ENCODE peak calls at places on chromosomes 2 and 18, in five cellular contexts. G, Q, T, F and L are unnamed samples. For H3K27me3 and H3K9me3, the result is how much of the 10 kb centered on the place peaks cover.

GRCh38 chr2:26612522-26613240 is 28.5 kb downstream of the CIB4 start:
- DNase-seq in G (no peak), Q (no peak), T (no peak), F (no peak), L (peak)

GRCh38 chr2:45458909-45459563 is 152.0 kb downstream of the SRBD1 start:
- DNase-seq in G (no peak), Q (no peak), T (no peak), F (peak), L (peak)

GRCh38 chr2:151651274-151651673 is 83.0 kb downstream of the NEB start:
- DNase-seq in G (no peak), Q (no peak), T (no peak), F (no peak), L (no peak)

GRCh38 chr18:37391698-37392548 is 173.7 kb downstream of the CELF4 start:
- DNase-seq in G (no peak), Q (no peak), T (no peak), F (no peak), L (peak)

GRCh38 chr2:160968183-160968582 is 192.0 kb upstream of the TANK start:
- DNase-seq in G (no peak), Q (no peak), T (no peak), F (no peak), L (no peak)

GRCh38 chr18:28114472-28114871 is 62.5 kb downstream of the CDH2 start:
- DNase-seq in G (no peak), Q (no peak), T (no peak), F (no peak), L (no peak)

GRCh38 chr2:226671177-226671676 is 128.4 kb downstream of the IRS1 start:
- DNase-seq in G (no peak), Q (no peak), T (peak), F (no peak), L (no peak)

GRCh38 chr18:23964282-23965238 is 50.0 kb upstream of the TTC39C start:
- DNase-seq in G (no peak), Q (peak), T (no peak), F (no peak), L (no peak)

GRCh38 chr2:24886640-24887324 is 33.3 kb downstream of the ADCY3 start:
- DNase-seq in G (no peak), Q (no peak), T (no peak), F (no peak), L (no peak)

GRCh38 chr2:58448065-58448507 is 207.0 kb upstream of the FANCL start:
- DNase-seq in G (peak), Q (no peak), T (peak), F (peak), L (no peak)

GRCh38 chr2:64634338-64635267 is 19.1 kb downstream of the SERTAD2 start:
- DNase-seq in G (no peak), Q (no peak), T (no peak), F (peak), L (no peak)

GRCh38 chr2:104056451-104056850 is 797.5 kb upstream of the POU3F3 start:
- DNase-seq in G (no peak), Q (no peak), T (no peak), F (no peak), L (no peak)

DNA sequence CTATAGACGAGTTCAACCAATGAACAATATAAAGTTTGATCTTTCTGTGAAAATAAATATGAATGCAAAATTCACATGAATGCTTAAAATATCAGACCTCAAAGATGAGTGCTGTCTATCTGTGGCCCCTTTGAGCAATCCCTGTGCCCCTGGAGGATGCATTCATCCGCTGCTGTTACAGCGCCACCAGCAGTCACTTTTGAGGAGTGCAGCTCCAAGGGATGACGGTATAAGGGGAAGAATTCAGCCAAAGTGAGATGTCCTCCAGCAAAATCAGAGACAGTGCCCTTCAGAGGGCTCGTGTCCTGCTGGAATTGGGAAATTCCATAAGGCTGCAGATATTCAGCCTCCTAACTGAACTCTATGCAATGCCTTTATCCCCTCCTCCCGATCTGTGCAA is 12.0 kb upstream of the CHRNA1 start:
- DNase-seq in G (no peak), Q (no peak), T (no peak), F (no peak), L (no peak)
- TF ChIP-seq CTCF in G (no peak), Q (peak), T (peak), F (no peak), L (no peak)

GRCh38 chr2:240823449-240824336 is 3.7 kb upstream of the KIF1A start:
- DNase-seq in G (no peak), Q (no peak), T (no peak), F (no peak), L (no peak)
- H3K27me3 ChIP-seq in G (under half), Q (under half), T (half or more), F (under half), L (under half)

GRCh38 chr2:94964193-94964592 is 61.3 kb upstream of the MAL start:
- DNase-seq in G (no peak), Q (no peak), T (no peak), F (no peak), L (no peak)
- H3K9me3 ChIP-seq in G (under half), Q (under half), T (under half), F (under half), L (under half)

DNA sequence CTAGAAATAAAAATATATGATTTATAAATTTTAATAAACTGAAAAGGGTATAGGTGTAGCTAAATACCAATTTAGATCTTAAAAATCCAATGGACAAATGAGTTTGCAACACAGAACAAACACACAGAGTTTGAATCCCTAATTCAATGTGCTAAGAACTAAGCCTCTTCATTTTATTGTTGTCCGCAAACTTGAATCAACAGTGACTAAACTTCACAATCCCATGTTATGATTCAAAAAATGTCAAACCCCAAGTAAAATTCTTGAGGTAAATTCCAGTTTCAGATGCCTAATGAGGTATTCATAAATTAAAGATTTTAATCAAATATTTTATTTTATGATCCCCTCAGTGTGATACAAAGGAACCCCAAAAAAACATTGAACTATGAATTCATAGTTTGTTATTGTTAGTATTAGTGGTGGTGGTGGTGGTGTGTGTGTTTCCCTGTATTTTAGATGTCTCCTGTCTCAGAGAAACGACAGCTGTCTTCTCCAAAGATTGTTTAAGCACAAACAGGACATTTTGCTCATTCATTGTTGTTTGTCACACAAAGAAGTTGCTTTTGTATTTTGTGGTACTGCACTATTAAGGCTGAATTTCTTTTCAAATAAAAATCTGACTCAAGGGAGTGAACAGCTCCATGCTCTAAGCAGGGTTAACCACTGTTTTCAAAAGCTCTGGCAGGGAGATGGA is 259.8 kb downstream of the OSR1 start:
- DNase-seq in G (no peak), Q (no peak), T (no peak), F (no peak), L (no peak)
- TF ChIP-seq CTCF in G (no peak), Q (no peak), T (no peak), F (no peak), L (no peak)

GRCh38 chr18:45745817-45746461 is 22.0 kb downstream of the SLC14A1 start:
- DNase-seq in G (no peak), Q (no peak), T (no peak), F (no peak), L (no peak)

GRCh38 chr18:45753251-45753650 is 29.3 kb downstream of the SLC14A1 start:
- DNase-seq in G (no peak), Q (no peak), T (no peak), F (no peak), L (no peak)

GRCh38 chr18:45748531-45748930 is 24.6 kb downstream of the SLC14A1 start:
- DNase-seq in G (no peak), Q (no peak), T (no peak), F (no peak), L (no peak)

GRCh38 chr18:45752681-45753080 is 28.7 kb downstream of the SLC14A1 start:
- DNase-seq in G (no peak), Q (no peak), T (no peak), F (no peak), L (no peak)

GRCh38 chr18:45749918-45750689 is 26.1 kb downstream of the SLC14A1 start:
- DNase-seq in G (no peak), Q (no peak), T (no peak), F (no peak), L (no peak)
- H3K27me3 ChIP-seq in G (under half), Q (under half), T (under half), F (under half), L (under half)

GRCh38 chr18:65269375-65269774 is 481.4 kb upstream of the CDH7 start:
- DNase-seq in G (no peak), Q (no peak), T (no peak), F (no peak), L (no peak)
- H3K9me3 ChIP-seq in G (under half), Q (under half), T (under half), F (under half), L (under half)

DNA sequence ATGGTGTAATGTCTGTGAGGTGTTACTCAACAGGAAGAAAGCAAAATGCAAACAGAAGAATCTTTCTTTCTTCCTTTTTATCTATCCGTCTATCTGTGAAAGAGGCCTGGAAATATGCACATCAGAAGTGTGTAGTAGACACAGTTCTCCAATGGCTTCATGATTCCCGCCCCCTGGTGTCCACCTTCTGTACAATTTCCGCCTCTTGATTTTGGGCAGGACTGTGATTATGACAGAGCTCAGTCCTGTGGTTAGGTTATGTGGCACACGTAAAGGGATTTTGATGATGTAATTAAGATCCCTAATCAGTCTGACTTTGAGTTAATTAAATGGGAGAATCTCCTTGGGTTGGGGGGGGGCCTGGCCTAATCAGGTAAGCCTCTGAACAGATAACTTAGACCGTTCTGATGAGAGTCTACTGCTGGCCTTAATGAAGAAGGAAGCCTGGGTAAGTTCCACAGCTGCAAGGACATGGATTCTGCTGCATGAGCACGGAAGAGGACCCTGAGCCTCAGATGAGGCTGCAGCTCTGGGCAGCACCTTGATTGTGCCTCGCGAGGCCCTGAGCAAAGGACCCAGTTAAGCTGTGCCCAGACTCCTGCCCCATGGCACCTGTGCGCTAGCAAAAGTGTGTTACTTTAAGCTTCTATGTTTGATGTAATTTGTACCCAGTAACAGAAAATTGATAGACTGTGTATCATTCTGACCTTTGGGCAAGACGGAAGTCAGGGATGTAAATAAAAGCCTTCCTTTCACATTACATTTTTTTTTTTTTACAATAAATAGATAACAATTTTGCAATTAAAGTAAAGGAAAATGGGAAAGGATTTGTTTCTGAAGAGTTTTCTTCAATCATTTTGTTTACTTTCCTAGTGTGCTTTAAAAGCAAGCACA is 11.3 kb upstream of the KCNF1 start:
- DNase-seq in G (no peak), Q (no peak), T (no peak), F (no peak), L (no peak)
- TF ChIP-seq CTCF in G (no peak), Q (no peak), T (peak), F (no peak), L (no peak)